ENCODE peak calls at places on chromosomes 13 and 19, in eight cellular contexts. One of them, this sample, is unnamed. For H3K4me1, the result is how much of the 10 kb centered on the place peaks cover.

GRCh38 chr19:46133101-46133627 is 8.7 kb upstream of the IGFL3 start:
- DNase-seq in suprapubic skin: no peak
- DNase-seq in A549: no peak
- DNase-seq in H1: peak
- DNase-seq in K562: no peak
- DNase-seq in upper lobe of left lung: no peak
- DNase-seq in GM12878: peak
- DNase-seq in ovary: no peak
- DNase-seq in this sample: peak

GRCh38 chr19:41302624-41303351 is 7.2 kb upstream of the CCDC97 start:
- DNase-seq in suprapubic skin: no peak
- DNase-seq in A549: no peak
- DNase-seq in H1: no peak
- DNase-seq in K562: no peak
- DNase-seq in upper lobe of left lung: peak
- DNase-seq in GM12878: peak
- DNase-seq in ovary: no peak
- DNase-seq in this sample: no peak

GRCh38 chr13:41056194-41056593 is 5.1 kb upstream of the WBP4 start:
- DNase-seq in suprapubic skin: no peak
- DNase-seq in A549: no peak
- DNase-seq in H1: no peak
- DNase-seq in K562: no peak
- DNase-seq in upper lobe of left lung: no peak
- DNase-seq in GM12878: no peak
- DNase-seq in ovary: no peak
- DNase-seq in this sample: no peak

GRCh38 chr19:24159707-24160106 is 72.7 kb downstream of the ZNF254 start:
- DNase-seq in suprapubic skin: no peak
- DNase-seq in A549: no peak
- DNase-seq in H1: peak
- DNase-seq in K562: peak
- DNase-seq in upper lobe of left lung: no peak
- DNase-seq in GM12878: no peak
- DNase-seq in ovary: no peak
- DNase-seq in this sample: no peak

GRCh38 chr13:53250272-53250875 is 221.8 kb downstream of the OLFM4 start:
- DNase-seq in suprapubic skin: no peak
- DNase-seq in A549: peak
- DNase-seq in H1: no peak
- DNase-seq in K562: peak
- DNase-seq in upper lobe of left lung: no peak
- DNase-seq in GM12878: peak
- DNase-seq in ovary: no peak
- DNase-seq in this sample: peak

GRCh38 chr13:49214917-49215376 is 5.2 kb upstream of the MLNR start:
- DNase-seq in suprapubic skin: no peak
- DNase-seq in A549: no peak
- DNase-seq in H1: no peak
- DNase-seq in K562: no peak
- DNase-seq in upper lobe of left lung: no peak
- DNase-seq in GM12878: no peak
- DNase-seq in ovary: no peak
- DNase-seq in this sample: peak

GRCh38 chr13:27014406-27015359 is 156.9 kb downstream of the USP12 start:
- DNase-seq in suprapubic skin: no peak
- DNase-seq in A549: no peak
- DNase-seq in H1: no peak
- DNase-seq in K562: no peak
- DNase-seq in upper lobe of left lung: peak
- DNase-seq in GM12878: no peak
- DNase-seq in ovary: no peak
- DNase-seq in this sample: no peak

GRCh38 chr13:62799931-62800436 is 1384.3 kb upstream of the PCDH20 start:
- DNase-seq in suprapubic skin: no peak
- DNase-seq in A549: no peak
- DNase-seq in H1: no peak
- DNase-seq in K562: no peak
- DNase-seq in upper lobe of left lung: no peak
- DNase-seq in GM12878: no peak
- DNase-seq in ovary: no peak
- DNase-seq in this sample: no peak

GRCh38 chr19:56476671-56477428 is at the start of gene ZNF667:
- DNase-seq in suprapubic skin: no peak
- DNase-seq in A549: no peak
- DNase-seq in H1: no peak
- DNase-seq in K562: no peak
- DNase-seq in upper lobe of left lung: peak
- DNase-seq in GM12878: no peak
- DNase-seq in ovary: no peak
- DNase-seq in this sample: peak

GRCh38 chr19:42601811-42602443 is 7.2 kb upstream of the CEACAM8 start:
- DNase-seq in suprapubic skin: no peak
- DNase-seq in A549: peak
- DNase-seq in H1: no peak
- DNase-seq in K562: peak
- DNase-seq in upper lobe of left lung: no peak
- DNase-seq in GM12878: no peak
- DNase-seq in ovary: no peak
- DNase-seq in this sample: no peak

GRCh38 chr13:50403311-50403710 is 388.1 kb downstream of the KCNRG start:
- DNase-seq in suprapubic skin: no peak
- DNase-seq in A549: no peak
- DNase-seq in H1: no peak
- DNase-seq in K562: no peak
- DNase-seq in upper lobe of left lung: no peak
- DNase-seq in GM12878: no peak
- DNase-seq in ovary: no peak
- DNase-seq in this sample: no peak

GRCh38 chr13:111956261-111957151 is 110.4 kb upstream of the SOX1 start:
- DNase-seq in suprapubic skin: peak
- DNase-seq in A549: no peak
- DNase-seq in H1: no peak
- DNase-seq in K562: no peak
- DNase-seq in upper lobe of left lung: no peak
- DNase-seq in GM12878: no peak
- DNase-seq in ovary: no peak
- DNase-seq in this sample: no peak

GRCh38 chr19:8213827-8214672 is 4.9 kb downstream of the CERS4 start:
- DNase-seq in suprapubic skin: no peak
- DNase-seq in A549: no peak
- DNase-seq in H1: no peak
- DNase-seq in K562: no peak
- DNase-seq in upper lobe of left lung: no peak
- DNase-seq in GM12878: no peak
- DNase-seq in ovary: no peak
- DNase-seq in this sample: no peak

GRCh38 chr13:94598281-94598680 is 2.3 kb upstream of the TGDS start:
- DNase-seq in suprapubic skin: no peak
- DNase-seq in A549: no peak
- DNase-seq in H1: no peak
- DNase-seq in K562: no peak
- DNase-seq in upper lobe of left lung: no peak
- DNase-seq in GM12878: no peak
- DNase-seq in ovary: no peak
- DNase-seq in this sample: no peak

GRCh38 chr19:719081-719512 is 10.4 kb downstream of the PALM start:
- DNase-seq in suprapubic skin: peak
- DNase-seq in A549: no peak
- DNase-seq in H1: no peak
- DNase-seq in K562: peak
- DNase-seq in upper lobe of left lung: peak
- DNase-seq in GM12878: no peak
- DNase-seq in ovary: peak
- DNase-seq in this sample: peak

GRCh38 chr19:2478324-2478755 is 2.4 kb downstream of the GADD45B start:
- DNase-seq in suprapubic skin: peak
- DNase-seq in A549: no peak
- DNase-seq in H1: no peak
- DNase-seq in K562: no peak
- DNase-seq in upper lobe of left lung: peak
- DNase-seq in GM12878: no peak
- DNase-seq in ovary: peak
- DNase-seq in this sample: peak

GRCh38 chr19:17441241-17442135 is 7.0 kb downstream of the TMEM221 start:
- DNase-seq in suprapubic skin: no peak
- DNase-seq in A549: no peak
- DNase-seq in H1: no peak
- DNase-seq in K562: peak
- DNase-seq in upper lobe of left lung: no peak
- DNase-seq in GM12878: no peak
- DNase-seq in ovary: no peak
- DNase-seq in this sample: no peak

GRCh38 chr13:113785051-113786010 is 26.3 kb downstream of the TMEM255B start:
- DNase-seq in suprapubic skin: no peak
- DNase-seq in A549: no peak
- DNase-seq in H1: no peak
- DNase-seq in K562: no peak
- DNase-seq in upper lobe of left lung: no peak
- DNase-seq in GM12878: no peak
- DNase-seq in ovary: no peak
- DNase-seq in this sample: no peak

GRCh38 chr13:91017031-91017668 is 330.3 kb upstream of the MIR17HG start:
- DNase-seq in suprapubic skin: no peak
- DNase-seq in A549: peak
- DNase-seq in H1: peak
- DNase-seq in K562: peak
- DNase-seq in upper lobe of left lung: no peak
- DNase-seq in GM12878: peak
- DNase-seq in ovary: no peak
- DNase-seq in this sample: no peak

GRCh38 chr19:31279436-31279765 is 69.8 kb downstream of the TSHZ3 start:
- DNase-seq in suprapubic skin: no peak
- DNase-seq in A549: no peak
- DNase-seq in H1: no peak
- DNase-seq in K562: no peak
- DNase-seq in upper lobe of left lung: no peak
- DNase-seq in GM12878: no peak
- DNase-seq in ovary: peak
- DNase-seq in this sample: no peak
- TF ChIP-seq EP300 in suprapubic skin: no peak
- TF ChIP-seq EP300 in A549: no peak
- TF ChIP-seq EP300 in H1: no peak
- TF ChIP-seq EP300 in K562: no peak
- TF ChIP-seq EP300 in upper lobe of left lung: no peak
- TF ChIP-seq EP300 in GM12878: no peak
- TF ChIP-seq EP300 in ovary: no peak
- TF ChIP-seq EP300 in this sample: no peak

DNA sequence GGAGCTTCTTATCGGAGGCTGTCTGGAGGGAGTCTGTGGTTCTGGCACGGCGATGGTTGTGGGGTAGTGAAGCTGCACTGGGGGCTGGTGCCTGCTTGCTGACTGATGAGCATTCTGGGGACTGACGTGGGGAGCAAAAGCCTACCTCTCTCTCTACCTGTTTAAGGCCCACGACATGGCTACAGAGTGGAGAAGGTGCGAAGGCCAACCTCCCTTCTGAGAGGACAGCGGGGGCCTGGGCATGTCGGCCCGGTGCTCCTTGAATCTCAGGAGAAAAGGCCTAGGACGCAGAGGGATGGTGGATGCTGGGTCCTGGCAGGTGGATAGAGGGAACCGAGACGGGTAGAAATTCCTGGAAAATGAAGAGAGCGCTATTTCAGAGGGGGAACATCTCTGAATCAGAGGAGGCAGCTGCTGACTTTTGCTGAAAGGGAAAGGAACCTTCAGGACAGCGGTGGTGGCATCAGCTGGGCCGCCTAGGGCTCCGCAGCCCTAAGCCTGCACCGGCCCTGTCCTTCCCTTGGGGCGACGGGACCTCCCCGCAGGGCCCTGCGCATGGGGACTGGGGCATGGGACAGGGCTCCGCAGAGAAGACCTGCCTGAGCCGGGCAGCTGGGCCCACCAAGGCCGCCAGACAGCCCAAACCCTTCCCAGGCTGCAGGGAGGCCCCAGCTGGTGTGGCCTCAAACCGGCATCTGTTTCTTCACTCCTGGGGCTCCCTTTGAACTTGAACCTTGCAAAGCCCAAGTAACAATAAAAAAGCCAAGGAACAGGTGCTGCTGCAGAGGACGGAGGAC is 35.0 kb upstream of the MEDAG start:
- DNase-seq in suprapubic skin: no peak
- DNase-seq in A549: no peak
- DNase-seq in H1: no peak
- DNase-seq in K562: no peak
- DNase-seq in upper lobe of left lung: peak
- DNase-seq in GM12878: no peak
- DNase-seq in ovary: no peak
- DNase-seq in this sample: no peak
- H3K4me1 ChIP-seq in suprapubic skin: half or more
- H3K4me1 ChIP-seq in A549: under half
- H3K4me1 ChIP-seq in H1: under half
- H3K4me1 ChIP-seq in K562: under half
- H3K4me1 ChIP-seq in upper lobe of left lung: under half
- H3K4me1 ChIP-seq in GM12878: under half
- H3K4me1 ChIP-seq in ovary: under half
- H3K4me1 ChIP-seq in this sample: under half

DNA sequence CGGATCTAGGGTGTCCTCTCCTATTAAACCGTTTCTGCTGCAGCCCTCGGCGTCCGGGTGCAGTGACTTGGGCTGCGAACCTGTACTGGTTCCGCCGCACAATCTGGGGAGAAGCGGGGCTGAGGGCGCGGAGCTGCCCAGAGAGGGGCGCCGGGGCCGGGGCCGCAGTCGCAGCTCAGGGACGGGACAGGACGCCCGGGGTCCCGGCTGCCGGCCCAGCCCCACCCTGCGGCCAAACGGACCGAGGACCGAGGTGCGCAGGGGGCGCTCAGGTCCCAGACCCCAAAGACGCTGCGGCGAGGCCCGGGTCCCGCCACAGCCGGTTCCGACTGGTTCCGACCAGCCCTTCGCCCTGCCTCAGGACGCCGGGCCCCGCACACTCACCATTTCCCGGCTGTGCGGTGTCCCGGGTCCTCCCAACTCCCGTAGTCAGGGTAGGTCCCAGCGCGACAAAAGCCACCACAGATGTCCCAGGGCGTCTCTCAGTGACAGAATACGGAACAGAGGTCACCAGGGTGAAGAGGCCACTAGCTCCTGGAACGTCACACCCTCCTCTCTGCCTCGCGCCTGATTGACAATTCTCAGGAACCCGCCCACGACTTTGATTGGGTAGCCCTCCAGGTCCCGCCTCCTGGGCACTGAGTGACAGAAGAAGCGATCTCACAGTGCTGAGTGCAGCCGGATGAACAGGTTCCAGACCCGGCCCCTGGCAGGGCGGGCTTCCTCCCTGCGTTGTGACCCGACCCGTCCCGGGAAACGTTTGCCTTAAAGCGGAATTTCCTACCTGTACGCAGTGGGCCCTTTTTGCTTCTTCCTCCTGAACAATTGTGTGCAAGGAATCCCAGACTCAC is at the start of gene ZNF44:
- DNase-seq in suprapubic skin: peak
- DNase-seq in A549: peak
- DNase-seq in H1: peak
- DNase-seq in K562: peak
- DNase-seq in upper lobe of left lung: peak
- DNase-seq in GM12878: peak
- DNase-seq in ovary: peak
- DNase-seq in this sample: peak
- TF ChIP-seq POLR2A in suprapubic skin: no peak
- TF ChIP-seq POLR2A in A549: no peak
- TF ChIP-seq POLR2A in H1: peak
- TF ChIP-seq POLR2A in K562: peak
- TF ChIP-seq POLR2A in upper lobe of left lung: peak
- TF ChIP-seq POLR2A in GM12878: peak
- TF ChIP-seq POLR2A in ovary: peak
- TF ChIP-seq POLR2A in this sample: peak

GRCh38 chr13:80340643-80341097 is 256 bp downstream of the SPRY2 start:
- DNase-seq in suprapubic skin: no peak
- DNase-seq in A549: no peak
- DNase-seq in H1: no peak
- DNase-seq in K562: no peak
- DNase-seq in upper lobe of left lung: no peak
- DNase-seq in GM12878: no peak
- DNase-seq in ovary: no peak
- DNase-seq in this sample: no peak
- TF ChIP-seq EP300 in suprapubic skin: no peak
- TF ChIP-seq EP300 in A549: no peak
- TF ChIP-seq EP300 in H1: no peak
- TF ChIP-seq EP300 in K562: no peak
- TF ChIP-seq EP300 in upper lobe of left lung: no peak
- TF ChIP-seq EP300 in GM12878: no peak
- TF ChIP-seq EP300 in ovary: no peak
- TF ChIP-seq EP300 in this sample: no peak

This sample was measured in tibial nerve.